ENCODE peak calls at places on chromosomes 13 and 19, in ten cellular contexts. Q, E, M, W, K, U, N, V, G and J are unnamed samples. For H3K4me1 and H3K27me3, the result is how much of the 10 kb centered on the place peaks cover.

GRCh38 chr13:39012608-39013007 is 22.0 kb upstream of the STOML3 start:
- DNase-seq in N (no peak), M (no peak), G (no peak), V (no peak), W (no peak), U (no peak), E (no peak), K (no peak), Q (no peak), J (no peak)

GRCh38 chr19:55153652-55154264 is 3.8 kb downstream of the TNNI3 start:
- DNase-seq in U (no peak), K (no peak), E (no peak), W (no peak), G (no peak), V (no peak), M (no peak), N (no peak), Q (no peak), J (no peak)

GRCh38 chr19:14440049-14440448 is 6.9 kb downstream of the PKN1 start:
- DNase-seq in Q (peak), U (peak), G (peak), W (no peak), K (no peak), N (no peak), M (peak), E (no peak), V (peak), J (peak)

GRCh38 chr13:50365683-50366391 is 350.6 kb downstream of the KCNRG start:
- DNase-seq in V (no peak), G (no peak), W (no peak), U (no peak), M (no peak), E (no peak), N (no peak), Q (peak), K (no peak), J (no peak)

GRCh38 chr13:111006508-111007031 is 91.7 kb upstream of the ANKRD10 start:
- DNase-seq in Q (peak), V (peak), E (peak), N (peak), W (peak), M (peak), U (no peak), G (peak), K (no peak), J (no peak)

GRCh38 chr13:20686167-20686566 is 17.3 kb upstream of the IL17D start:
- DNase-seq in Q (no peak), G (no peak), W (no peak), K (no peak), E (no peak), M (no peak), U (no peak), N (no peak), V (no peak), J (no peak)

GRCh38 chr19:38736413-38737280 is 7.6 kb downstream of the CAPN12 start:
- DNase-seq in Q (peak), W (peak), E (no peak), G (peak), K (no peak), V (no peak), N (peak), M (peak), U (peak), J (peak)

GRCh38 chr19:3612901-3613741 is 6.4 kb upstream of the TBXA2R start:
- DNase-seq in U (no peak), Q (no peak), W (no peak), E (no peak), N (peak), V (no peak), K (no peak), G (peak), M (no peak), J (no peak)

GRCh38 chr19:19510432-19510831 is 4.9 kb downstream of the TSSK6 start:
- DNase-seq in G (no peak), N (no peak), Q (no peak), E (no peak), K (no peak), W (no peak), U (no peak), M (no peak), V (no peak), J (no peak)

GRCh38 chr19:1241417-1242095 is at the start of gene ATP5F1D:
- DNase-seq in E (peak), V (peak), K (no peak), W (peak), M (peak), U (peak), N (peak), G (peak), Q (peak), J (peak)
- H3K4me1 ChIP-seq in E (under half), V (half or more), K (under half), W (under half), M (half or more), U (half or more), N (under half), G (under half), Q (half or more), J (half or more)

GRCh38 chr19:41577144-41577830 is 1.3 kb downstream of the CEACAM21 start:
- DNase-seq in G (no peak), Q (no peak), M (no peak), K (no peak), U (no peak), W (no peak), N (no peak), V (no peak), E (no peak), J (no peak)
- H3K27me3 ChIP-seq in G (under half), Q (under half), M (under half), K (under half), U (under half), W (under half), N (under half), V (under half), E (under half), J (under half)

DNA sequence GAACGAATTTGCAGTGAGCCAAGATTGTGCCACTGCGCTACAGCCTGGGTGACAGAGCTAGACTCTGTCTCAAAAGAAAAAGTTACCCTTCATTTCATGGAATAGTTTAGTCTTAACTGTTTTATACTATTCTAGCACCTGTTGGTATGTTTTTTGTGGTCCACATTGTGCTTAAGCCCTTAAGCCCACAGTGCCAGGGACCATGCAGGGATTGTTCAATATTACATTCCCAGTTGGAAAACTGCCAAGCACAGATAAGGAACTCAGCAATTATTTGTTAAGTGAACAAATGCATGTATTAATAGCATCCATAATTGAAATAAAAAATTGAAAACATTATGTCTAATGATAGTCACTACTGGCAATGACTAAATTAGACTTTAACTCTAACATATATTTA is 193.5 kb downstream of the PCDH17 start:
- DNase-seq in N (no peak), U (no peak), E (no peak), V (no peak), M (no peak), W (no peak), Q (no peak), G (no peak), K (no peak), J (no peak)
- H3K4me3 ChIP-seq in N (no peak), U (no peak), E (no peak), V (no peak), M (no peak), W (no peak), Q (no peak), G (no peak), K (no peak), J (no peak)

GRCh38 chr13:113123226-113124150 is 889 bp downstream of the F10 start:
- DNase-seq in M (no peak), K (no peak), Q (peak), N (no peak), E (no peak), G (no peak), W (no peak), U (no peak), V (no peak), J (no peak)

GRCh38 chr13:113124211-113125025 is 1.8 kb downstream of the F10 start:
- DNase-seq in U (no peak), M (no peak), N (no peak), W (peak), E (no peak), G (no peak), K (no peak), V (no peak), Q (peak), J (no peak)

GRCh38 chr13:113122571-113123225 is at the start of gene F10:
- DNase-seq in G (peak), M (peak), Q (peak), K (no peak), N (peak), W (peak), V (peak), U (no peak), E (peak), J (no peak)

GRCh38 chr13:113126265-113127150 is 3.9 kb downstream of the F10 start:
- DNase-seq in E (no peak), K (no peak), Q (peak), G (no peak), W (peak), U (no peak), M (peak), N (no peak), V (no peak), J (no peak)

GRCh38 chr13:113125506-113126264 is 3.1 kb downstream of the F10 start:
- DNase-seq in G (no peak), Q (peak), M (peak), E (no peak), U (no peak), W (peak), N (no peak), K (no peak), V (no peak), J (no peak)
- H3K4me1 ChIP-seq in G (under half), Q (under half), M (under half), E (under half), U (under half), W (under half), N (under half), K (under half), V (under half), J (under half)

DNA sequence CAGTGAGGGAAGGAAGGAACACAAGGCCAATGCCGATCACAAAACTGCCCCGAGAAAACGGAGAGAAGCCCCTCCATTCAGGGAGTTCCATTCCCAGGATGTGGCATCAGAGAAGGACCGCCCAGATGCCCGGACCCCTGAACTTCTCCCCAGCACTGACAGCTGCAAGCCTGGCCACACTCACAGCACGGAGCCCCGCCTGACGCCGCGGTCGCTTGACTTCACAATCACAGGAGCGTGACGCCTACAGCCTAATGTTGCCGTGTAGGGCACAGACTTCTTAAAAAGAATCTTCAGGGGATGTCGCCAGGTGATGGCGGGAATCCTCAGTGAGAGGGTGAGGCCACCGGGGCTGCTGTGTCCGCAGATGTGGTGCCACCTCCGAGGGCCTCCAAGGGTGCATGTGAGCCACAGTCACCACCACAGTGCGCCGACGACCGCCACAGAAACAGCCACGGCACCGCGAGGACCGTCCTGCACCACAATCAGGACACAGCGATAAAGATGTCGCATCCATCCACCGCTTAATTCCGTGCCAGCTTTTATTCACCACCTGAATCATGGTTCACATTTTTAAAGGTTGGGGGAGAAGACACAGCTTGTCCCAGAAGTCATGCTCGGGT is 77.2 kb downstream of the SPACA7 start:
- DNase-seq in U (no peak), K (no peak), G (no peak), N (no peak), W (no peak), E (no peak), M (no peak), Q (no peak), V (no peak), J (no peak)
- H3K27me3 ChIP-seq in U (under half), K (under half), G (under half), N (under half), W (under half), E (under half), M (under half), Q (under half), V (under half), J (under half)

GRCh38 chr19:24057144-24057543 is 29.8 kb upstream of the ZNF254 start:
- DNase-seq in M (no peak), E (no peak), U (no peak), G (no peak), K (no peak), N (no peak), Q (no peak), W (no peak), V (no peak), J (no peak)
- H3K4me3 ChIP-seq in M (no peak), E (no peak), U (no peak), G (no peak), K (no peak), N (no peak), Q (no peak), W (no peak), V (no peak), J (no peak)

GRCh38 chr19:7867092-7867844 is 6.9 kb downstream of the PRR36 start:
- DNase-seq in V (no peak), W (no peak), N (peak), K (no peak), Q (no peak), E (no peak), G (no peak), M (no peak), U (no peak), J (no peak)
- H3K4me1 ChIP-seq in V (under half), W (under half), N (under half), K (under half), Q (under half), E (under half), G (under half), M (under half), U (half or more), J (under half)

DNA sequence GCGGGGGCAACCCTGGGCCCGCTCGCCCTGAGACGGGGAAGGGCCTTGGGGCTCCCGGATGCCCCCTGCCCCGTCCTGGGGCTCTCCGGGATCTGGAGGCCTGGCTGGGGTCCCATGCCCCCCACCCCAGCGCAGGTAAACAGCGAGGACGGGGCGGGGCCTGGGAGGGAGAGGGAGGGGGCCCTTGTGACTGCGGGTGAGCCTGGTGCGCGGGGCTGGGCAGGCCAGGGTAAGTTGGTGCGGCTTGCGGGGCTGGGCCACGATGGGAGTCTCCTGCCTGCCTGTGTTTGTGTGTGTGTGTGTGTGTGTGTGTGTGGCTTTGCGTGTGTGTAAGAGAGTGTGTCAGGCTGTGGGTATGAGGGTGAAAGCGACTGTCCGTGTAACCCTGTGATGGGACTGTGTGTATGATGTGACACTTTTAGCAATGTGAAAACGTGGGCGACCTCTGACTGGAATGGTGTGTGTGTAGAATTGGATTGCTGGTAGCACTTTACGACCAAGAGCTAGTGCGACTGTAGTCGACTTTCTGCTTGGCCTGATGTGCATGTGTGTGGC is 426 bp downstream of the KLC3 start:
- DNase-seq in W (no peak), K (no peak), Q (no peak), V (no peak), G (no peak), E (peak), U (no peak), N (no peak), M (no peak), J (no peak)
- H3K27me3 ChIP-seq in W (under half), K (under half), Q (under half), V (under half), G (under half), E (under half), U (under half), N (under half), M (under half), J (under half)